ENCODE peak calls at places on chromosomes 3 and 15, in six cellular contexts. G is cardiac fibroblast, M is lung microvascular endothelial cell, Q is amniotic stem cell, R is NCI-H524 treated with DMSO at 0.1 percent for 48 hours, X is foreskin fibroblast. H is an unnamed sample.

GRCh38 chr3:128429751-128430150 is 36.9 kb downstream of the DNAJB8 start:
- DNase-seq in X (no peak), G (no peak), Q (no peak), M (no peak), R (no peak), H (no peak)

GRCh38 chr15:40941528-40942336 is 11.5 kb upstream of the CHAC1 start:
- DNase-seq in M (peak), R (no peak), X (peak), Q (peak), G (peak), H (peak)

GRCh38 chr3:12230406-12230805 is 58.5 kb upstream of the PPARG start:
- DNase-seq in R (no peak), M (no peak), X (no peak), Q (no peak), G (no peak), H (no peak)

GRCh38 chr15:92898988-92899909 is 875 bp upstream of the CHD2 start:
- DNase-seq in G (peak), Q (no peak), X (peak), M (no peak), R (no peak), H (no peak)

GRCh38 chr3:23079976-23080375 is 123.2 kb upstream of the UBE2E2 start:
- DNase-seq in R (no peak), M (no peak), X (no peak), Q (no peak), G (peak), H (no peak)

GRCh38 chr3:8632402-8633237 is 12.0 kb downstream of the SSUH2 start:
- DNase-seq in X (no peak), R (no peak), G (no peak), Q (no peak), M (no peak), H (peak)

GRCh38 chr3:38349684-38350359 is 3.2 kb downstream of the XYLB start:
- DNase-seq in X (peak), G (peak), M (no peak), Q (no peak), R (no peak), H (no peak)

GRCh38 chr3:156448300-156448699 is 106.6 kb downstream of the SSR3 start:
- DNase-seq in X (peak), Q (peak), R (no peak), G (peak), M (no peak), H (no peak)

GRCh38 chr15:57421110-57421509 is 44.8 kb downstream of the CGNL1 start:
- DNase-seq in X (no peak), R (no peak), M (no peak), G (no peak), Q (no peak), H (no peak)

GRCh38 chr15:49045691-49046112 is 544 bp downstream of the SECISBP2L start:
- DNase-seq in M (peak), R (no peak), G (peak), Q (no peak), X (peak), H (peak)

GRCh38 chr15:80503319-80503952 is 99.3 kb downstream of the ARNT2 start:
- DNase-seq in X (peak), R (no peak), M (no peak), G (no peak), Q (no peak), H (no peak)

GRCh38 chr3:39448506-39449233 is 18.8 kb upstream of the MOBP start:
- DNase-seq in X (no peak), G (no peak), Q (no peak), M (no peak), R (no peak), H (no peak)

GRCh38 chr15:78212546-78213424 is 21.6 kb downstream of the ACSBG1 start:
- DNase-seq in X (peak), Q (peak), M (peak), G (peak), R (no peak), H (peak)

GRCh38 chr3:151219056-151219455 is 16.0 kb upstream of the GPR171 start:
- DNase-seq in Q (peak), G (peak), R (no peak), M (no peak), X (peak), H (peak)

GRCh38 chr3:66763294-66763693 is 234.8 kb upstream of the KBTBD8 start:
- DNase-seq in Q (no peak), M (no peak), G (peak), R (no peak), X (peak), H (no peak)

GRCh38 chr3:143158549-143158988 is 39.0 kb downstream of the CHST2 start:
- DNase-seq in X (peak), R (no peak), M (no peak), G (peak), Q (peak), H (no peak)

GRCh38 chr3:180306691-180307090 is 270.0 kb upstream of the PEX5L start:
- DNase-seq in R (no peak), M (no peak), Q (no peak), X (peak), G (no peak), H (no peak)

GRCh38 chr3:56137406-56137805 is 330.9 kb downstream of the ERC2 start:
- DNase-seq in X (peak), R (no peak), Q (no peak), M (peak), G (peak), H (no peak)

GRCh38 chr3:159126261-159127020 is 324.6 kb downstream of the MFSD1 start:
- DNase-seq in Q (no peak), X (peak), G (peak), R (no peak), M (no peak), H (no peak)

H was measured in RCC 7860.